ENCODE peak calls at places on chromosomes 6 and 20, in seven cellular contexts. M, R, N, K, Z, V and I are unnamed samples.

GRCh38 chr6:136535017-136535416 is 15.2 kb downstream of the MAP7 start:
- DNase-seq in M (no peak), R (no peak), N (no peak), K (no peak), Z (no peak), V (no peak), I (no peak)

GRCh38 chr6:108476381-108476780 is 84.3 kb upstream of the FOXO3 start:
- DNase-seq in M (no peak), R (no peak), N (no peak), K (no peak), Z (no peak), V (no peak), I (no peak)

GRCh38 chr6:84263557-84263956 is 36.1 kb upstream of the CEP162 start:
- DNase-seq in M (peak; percentile 63), R (no peak), N (no peak), K (no peak), Z (no peak), V (no peak), I (no peak)

GRCh38 chr20:1281279-1282057 is 15.4 kb downstream of the SNPH start:
- DNase-seq in M (no peak), R (no peak), N (no peak), K (no peak), Z (no peak), V (no peak), I (no peak)

GRCh38 chr6:13302751-13303667 is 25.3 kb downstream of the TBC1D7 start:
- DNase-seq in M (peak; percentile 80), R (peak; percentile 98), N (peak; percentile 93), K (peak; percentile 97), Z (peak; percentile 33), V (peak; percentile 92), I (peak; percentile 12)

GRCh38 chr20:47535088-47535487 is 33.4 kb downstream of the NCOA3 start:
- DNase-seq in M (peak; percentile 41), R (no peak), N (no peak), K (no peak), Z (no peak), V (no peak), I (no peak)

GRCh38 chr6:110401585-110402176 is 13.7 kb downstream of the DDO start:
- DNase-seq in M (no peak), R (no peak), N (no peak), K (no peak), Z (no peak), V (no peak), I (no peak)

GRCh38 chr6:146543940-146544661 is 468 bp downstream of the RAB32 start:
- DNase-seq in M (peak; percentile 74), R (peak; percentile 48), N (peak; percentile 64), K (peak; percentile 72), Z (no peak), V (peak; percentile 52), I (no peak)

GRCh38 chr20:9270831-9271230 is 201.9 kb downstream of the PLCB4 start:
- DNase-seq in M (no peak), R (peak; percentile 91), N (no peak), K (peak; percentile 83), Z (no peak), V (peak; percentile 67), I (no peak)

GRCh38 chr6:30826961-30827342 is 57.4 kb upstream of the DDR1 start:
- DNase-seq in M (peak; percentile 65), R (no peak), N (peak; percentile 36), K (peak; percentile 26), Z (no peak), V (no peak), I (no peak)

GRCh38 chr6:26322645-26323482 is 42.1 kb upstream of the BTN3A2 start:
- DNase-seq in M (peak; percentile 93), R (peak; percentile 95), N (peak; percentile 90), K (peak; percentile 86), Z (peak; percentile 82), V (peak; percentile 92), I (peak; percentile 77)

GRCh38 chr6:140794544-140794943 is 1338.2 kb upstream of the GJE1 start:
- DNase-seq in M (no peak), R (no peak), N (no peak), K (no peak), Z (no peak), V (no peak), I (no peak)

GRCh38 chr20:2756056-2756611 is 44.3 kb downstream of the CPXM1 start:
- DNase-seq in M (peak; percentile 64), R (peak; percentile 53), N (peak; percentile 43), K (peak; percentile 55), Z (peak; percentile 19), V (no peak), I (no peak)

GRCh38 chr20:11136691-11137090 is 462.9 kb upstream of the JAG1 start:
- DNase-seq in M (no peak), R (no peak), N (no peak), K (no peak), Z (no peak), V (peak; percentile 39), I (no peak)

GRCh38 chr6:108714012-108714773 is 134.0 kb upstream of the ARMC2 start:
- DNase-seq in M (no peak), R (peak; percentile 83), N (no peak), K (peak; percentile 77), Z (no peak), V (peak; percentile 57), I (no peak)

GRCh38 chr6:108497883-108498282 is 62.8 kb upstream of the FOXO3 start:
- DNase-seq in M (peak; percentile 45), R (peak; percentile 39), N (peak; percentile 59), K (peak; percentile 61), Z (peak; percentile 36), V (no peak), I (peak; percentile 57)

GRCh38 chr6:153167026-153167891 is 36.2 kb upstream of the RGS17 start:
- DNase-seq in M (peak; percentile 22), R (peak; percentile 93), N (peak; percentile 79), K (peak; percentile 93), Z (peak; percentile 82), V (peak; percentile 87), I (no peak)

GRCh38 chr6:131029661-131030297 is 33.3 kb downstream of the EPB41L2 start:
- DNase-seq in M (no peak), R (peak; percentile 67), N (no peak), K (peak; percentile 58), Z (no peak), V (peak; percentile 50), I (no peak)

GRCh38 chr20:5080384-5080877 is 39.3 kb downstream of the PCNA start:
- DNase-seq in M (no peak), R (peak; percentile 69), N (no peak), K (peak; percentile 87), Z (no peak), V (no peak), I (peak; percentile 66)

GRCh38 chr6:683742-684440 is 9.0 kb downstream of the EXOC2 start:
- DNase-seq in M (no peak), R (peak; percentile 96), N (peak; percentile 29), K (peak; percentile 77), Z (no peak), V (peak; percentile 95), I (no peak)

GRCh38 chr20:18585134-18585533 is 2.7 kb upstream of the DTD1 start:
- DNase-seq in M (peak; percentile 86), R (peak; percentile 76), N (no peak), K (peak; percentile 74), Z (peak; percentile 78), V (peak; percentile 22), I (no peak)

GRCh38 chr20:11387189-11387754 is 530.4 kb upstream of the BTBD3 start:
- DNase-seq in M (no peak), R (peak; percentile 74), N (no peak), K (peak; percentile 85), Z (peak; percentile 3), V (peak; percentile 97), I (no peak)

GRCh38 chr6:99019341-99019740 is 71.6 kb upstream of the FBXL4 start:
- DNase-seq in M (no peak), R (no peak), N (no peak), K (peak; percentile 50), Z (no peak), V (peak; percentile 40), I (no peak)

GRCh38 chr6:90076471-90076870 is 182.2 kb downstream of the GJA10 start:
- DNase-seq in M (no peak), R (no peak), N (no peak), K (no peak), Z (no peak), V (no peak), I (no peak)

GRCh38 chr20:61590236-61590635 is 338.2 kb downstream of the CDH4 start:
- DNase-seq in M (no peak), R (no peak), N (no peak), K (no peak), Z (no peak), V (no peak), I (no peak)
- H3K9me3 ChIP-seq in M (peaks cover 29% of the 10 kb centered on the region), R (no peaks in the 10 kb centered on the region), N (peaks cover 9% of the 10 kb centered on the region), K (no peaks in the 10 kb centered on the region), Z (no peaks in the 10 kb centered on the region), V (peaks cover 16% of the 10 kb centered on the region), I (no peaks in the 10 kb centered on the region)

GRCh38 chr6:117275205-117275604 is 9.8 kb downstream of the VGLL2 start:
- DNase-seq in M (no peak), R (no peak), N (no peak), K (no peak), Z (no peak), V (no peak), I (no peak)
- TF ChIP-seq EZH2 in M (no peak), R (no peak), N (no peak), K (no peak), Z (no peak), V (no peak), I (no peak)

DNA sequence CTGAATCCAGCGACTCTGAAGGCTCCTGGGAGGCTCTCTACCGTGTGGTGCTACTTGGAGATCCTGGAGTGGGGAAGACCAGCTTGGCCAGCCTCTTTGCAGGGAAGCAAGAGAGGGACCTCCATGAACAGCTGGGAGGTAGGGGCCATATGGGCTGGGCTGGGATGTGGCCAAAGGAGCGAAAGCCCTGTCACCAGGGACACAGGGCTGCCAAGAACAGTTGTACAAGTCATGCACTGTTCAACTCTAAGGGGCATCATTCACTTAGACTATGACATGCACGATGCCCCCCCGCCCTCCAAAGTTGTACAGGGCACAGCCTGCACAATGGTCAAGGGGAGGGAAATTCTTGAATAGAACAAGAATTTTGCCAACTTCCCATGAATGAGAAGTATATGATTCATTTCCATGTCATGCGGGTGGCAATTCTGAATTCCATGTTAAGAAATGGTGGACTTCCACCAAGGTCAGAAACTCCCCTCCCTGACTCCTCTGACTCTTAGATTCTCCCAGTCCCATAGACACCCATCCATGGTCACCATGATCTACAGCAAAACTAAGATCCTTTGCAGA is 1.6 kb downstream of the REM1 start:
- DNase-seq in M (no peak), R (no peak), N (no peak), K (no peak), Z (no peak), V (no peak), I (no peak)
- H3K9me3 ChIP-seq in M (no peaks in the 10 kb centered on the region), R (no peaks in the 10 kb centered on the region), N (no peaks in the 10 kb centered on the region), K (no peaks in the 10 kb centered on the region), Z (no peaks in the 10 kb centered on the region), V (no peaks in the 10 kb centered on the region), I (no peaks in the 10 kb centered on the region)

DNA sequence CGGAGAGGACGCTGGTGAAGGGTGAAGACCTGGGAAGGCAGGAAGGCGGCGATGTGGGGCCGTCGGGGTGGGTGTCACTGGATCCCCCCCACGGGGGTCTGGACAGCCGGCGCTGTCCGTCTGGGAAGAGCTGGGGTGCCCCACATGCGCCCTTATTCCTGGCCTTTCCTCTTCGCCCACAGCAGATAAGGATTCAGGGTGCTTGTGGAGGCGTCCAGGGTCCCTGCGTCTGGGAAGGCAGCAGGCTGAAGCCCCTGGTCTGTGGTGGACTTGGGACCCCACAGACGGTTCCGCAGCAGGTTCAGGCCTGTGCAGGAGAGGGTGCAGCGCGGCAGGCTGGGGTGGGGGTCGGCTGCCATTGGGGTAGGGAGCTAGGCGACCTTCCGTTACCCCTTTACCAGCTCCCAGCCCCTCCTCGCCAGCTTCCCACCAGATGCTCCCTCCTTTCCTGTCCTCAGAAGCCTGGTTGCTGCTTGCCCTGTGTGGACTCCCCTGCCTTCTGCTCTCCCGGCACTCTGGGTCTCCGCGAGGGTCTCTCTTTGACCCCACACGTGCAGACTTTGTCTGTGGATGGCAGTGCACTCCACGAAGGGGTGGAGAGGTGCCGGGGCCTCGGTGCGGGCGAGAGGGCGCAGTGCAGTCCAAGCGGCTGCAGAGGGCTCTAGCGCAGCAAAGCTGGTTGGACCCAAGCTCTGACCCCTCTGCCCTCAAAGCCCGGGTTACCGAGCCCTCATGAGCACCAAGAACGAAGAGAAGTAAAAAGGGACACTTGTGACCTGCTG is 2.1 kb upstream of the GATA5 start:
- DNase-seq in M (no peak), R (no peak), N (no peak), K (no peak), Z (no peak), V (no peak), I (no peak)
- TF ChIP-seq EZH2 in M (peak; percentile 48), R (no peak), N (peak; percentile 47), K (no peak), Z (no peak), V (no peak), I (no peak)